ENCODE peak calls at places on chromosomes 13 and 19, in eight cellular contexts. P is A549, I is GM06990, K is activated B cell treated with CpG ODN at 0.5 μM for 24 hours, N is mucosa of descending colon, D is HL-60, B is progenitor cell of endocrine pancreas, C is HepG2. J is an unnamed sample.

GRCh38 chr13:101115762-101116161 is 300.5 kb downstream of the NALCN start:
- DNase-seq in C (no peak), P (no peak), I (no peak), K (no peak), D (no peak), N (no peak), B (no peak), J (no peak)

GRCh38 chr19:21321134-21321533 is 8.1 kb downstream of the ZNF708 start:
- DNase-seq in C (no peak), B (no peak), N (no peak), I (no peak), D (no peak), P (no peak), K (no peak), J (no peak)

GRCh38 chr19:38277969-38278680 is 13.8 kb downstream of the SPINT2 start:
- DNase-seq in N (no peak), C (no peak), I (no peak), D (no peak), K (no peak), B (no peak), P (no peak), J (no peak)

GRCh38 chr13:32829269-32829668 is 187.0 kb upstream of the KL start:
- DNase-seq in I (no peak), B (no peak), D (no peak), P (no peak), K (no peak), C (no peak), N (no peak), J (no peak)

GRCh38 chr13:37868691-37869505 is 674 bp downstream of the TRPC4 start:
- DNase-seq in D (no peak), N (no peak), I (no peak), C (no peak), B (no peak), P (no peak), K (no peak), J (peak; percentile 10)

GRCh38 chr13:114027046-114027760 is 53.3 kb upstream of the C13orf46 start:
- DNase-seq in D (no peak), B (no peak), C (no peak), P (no peak), K (no peak), I (no peak), N (no peak), J (no peak)

GRCh38 chr13:78160793-78161192 is 242.2 kb upstream of the EDNRB start:
- DNase-seq in N (no peak), D (peak; percentile 88), B (no peak), C (no peak), K (no peak), I (no peak), P (no peak), J (peak; percentile 13)

GRCh38 chr13:51243227-51243626 is 21.0 kb downstream of the FAM124A start:
- DNase-seq in P (no peak), K (no peak), I (no peak), C (no peak), D (no peak), B (no peak), N (no peak), J (no peak)

GRCh38 chr13:97574926-97575325 is 141.0 kb downstream of the RAP2A start:
- DNase-seq in B (no peak), C (peak; percentile 38), K (no peak), D (peak; percentile 8), N (peak; percentile 39), I (no peak), P (no peak), J (peak; percentile 26)

GRCh38 chr19:39053276-39054090 is 21.1 kb upstream of the FBXO27 start:
- DNase-seq in I (no peak), B (no peak), N (peak; percentile 70), P (no peak), K (no peak), C (peak; percentile 68), D (no peak), J (no peak)

GRCh38 chr19:2242092-2242537 is 5.5 kb downstream of the SF3A2 start:
- DNase-seq in D (no peak), P (no peak), B (no peak), K (no peak), C (peak; percentile 77), I (no peak), N (no peak), J (no peak)

GRCh38 chr13:44679602-44680001 is 103.5 kb upstream of the TSC22D1 start:
- DNase-seq in B (no peak), C (no peak), N (no peak), K (no peak), P (no peak), I (no peak), D (no peak), J (no peak)

GRCh38 chr13:95684463-95684862 is 7.5 kb downstream of the DNAJC3 start:
- DNase-seq in N (no peak), I (no peak), K (no peak), C (no peak), B (no peak), P (no peak), D (no peak), J (no peak)

GRCh38 chr13:51122868-51123267 is 11.8 kb upstream of the C13orf42 start:
- DNase-seq in N (no peak), D (no peak), I (no peak), P (no peak), K (no peak), B (no peak), C (peak; percentile 91), J (no peak)

GRCh38 chr13:98570929-98571372 is 6.0 kb downstream of the STK24 start:
- DNase-seq in D (no peak), C (peak; percentile 77), B (no peak), N (peak; percentile 61), K (peak; percentile 39), I (peak; percentile 73), P (no peak), J (peak; percentile 81)

GRCh38 chr19:51398096-51398704 is 7.8 kb upstream of the C19orf84 start:
- DNase-seq in N (no peak), B (no peak), C (peak; percentile 40), K (no peak), P (peak; percentile 50), D (peak; percentile 10), I (no peak), J (no peak)

GRCh38 chr13:29936051-29936813 is 85.8 kb upstream of the UBL3 start:
- DNase-seq in I (peak; percentile 10), N (no peak), K (no peak), B (peak; percentile 10), C (no peak), P (no peak), D (peak; percentile 66), J (peak; percentile 27)

GRCh38 chr13:70792121-70792520 is 683.9 kb upstream of the KLHL1 start:
- DNase-seq in B (no peak), N (no peak), I (no peak), P (no peak), D (no peak), K (no peak), C (peak; percentile 5), J (no peak)

GRCh38 chr13:109955598-109955997 is 169.2 kb upstream of the IRS2 start:
- DNase-seq in B (no peak), K (no peak), I (no peak), N (no peak), C (peak; percentile 3), D (no peak), P (no peak), J (no peak)

GRCh38 chr19:44566984-44567383 is 37.5 kb upstream of the CEACAM20 start:
- DNase-seq in C (no peak), D (peak; percentile 45), N (no peak), I (no peak), K (no peak), B (no peak), P (no peak), J (no peak)

GRCh38 chr13:20198781-20199180 is 6.0 kb upstream of the GJB2 start:
- DNase-seq in C (peak; percentile 38), P (no peak), K (no peak), I (no peak), D (no peak), B (no peak), N (peak; percentile 53), J (no peak)

GRCh38 chr19:55657004-55657747 is 2.3 kb downstream of the U2AF2 start:
- DNase-seq in B (no peak), K (no peak), P (no peak), C (no peak), I (no peak), N (no peak), D (peak; percentile 43), J (no peak)

GRCh38 chr19:32878988-32879387 is 9.4 kb upstream of the SLC7A9 start:
- DNase-seq in N (no peak), P (no peak), K (no peak), D (no peak), C (no peak), I (no peak), B (no peak), J (no peak)

DNA sequence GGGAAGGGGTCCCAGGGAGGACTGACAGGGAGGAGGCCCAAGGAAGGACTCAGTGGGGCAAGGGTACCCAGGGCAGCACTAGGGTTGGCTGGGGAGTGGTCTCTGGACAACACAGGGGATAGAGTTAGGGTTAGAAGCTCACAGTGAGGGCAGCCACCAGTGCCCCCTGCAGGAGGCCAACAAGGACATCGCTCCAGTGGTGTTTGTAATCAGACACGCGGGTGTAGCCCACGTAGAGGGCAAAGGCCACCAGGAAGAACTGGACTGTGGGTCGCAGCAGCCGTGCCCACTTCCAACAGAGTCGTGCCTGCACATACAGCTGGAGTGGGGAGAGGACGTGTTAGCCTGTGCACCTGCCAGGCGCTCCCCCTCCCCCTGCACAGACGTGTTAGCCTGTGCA is 9.2 kb downstream of the PLPP2 start:
- DNase-seq in D (no peak), N (no peak), B (no peak), C (no peak), I (no peak), P (no peak), K (no peak), J (peak; percentile 34)
- TF ChIP-seq CTCF in D (no peak), N (no peak), B (peak; percentile 17), C (no peak), I (peak; percentile 8), P (no peak), K (no peak), J (no peak)

DNA sequence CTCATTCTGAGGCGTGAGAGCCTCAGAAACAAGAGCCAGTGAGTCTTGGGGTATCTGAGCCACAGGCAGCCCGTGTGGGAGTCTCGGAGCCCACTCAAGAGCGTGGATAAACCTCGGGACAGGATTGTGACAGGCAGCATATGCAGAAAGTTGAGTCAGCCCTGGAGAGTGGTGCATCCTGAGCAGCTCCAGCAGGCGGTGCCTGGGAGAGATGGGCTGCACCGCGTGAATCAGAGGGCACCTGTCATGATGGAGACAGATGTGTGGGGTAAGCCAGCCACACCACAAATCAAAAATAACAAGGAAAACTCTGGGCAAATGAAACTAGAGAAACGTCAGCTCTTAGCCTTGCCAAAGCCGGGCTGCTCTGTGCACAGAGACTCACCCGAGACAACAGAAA is 30.0 kb upstream of the POP4 start:
- DNase-seq in B (no peak), P (no peak), N (no peak), I (no peak), D (no peak), K (no peak), C (no peak), J (no peak)
- TF ChIP-seq CTCF in B (no peak), P (no peak), N (no peak), I (no peak), D (no peak), K (no peak), C (no peak), J (no peak)

GRCh38 chr13:41200126-41200525 is 5.8 kb upstream of the KBTBD7 start:
- DNase-seq in I (no peak), K (no peak), P (no peak), N (no peak), D (no peak), B (no peak), C (no peak), J (no peak)
- TF ChIP-seq CTCF in I (no peak), K (no peak), P (no peak), N (no peak), D (no peak), B (no peak), C (no peak), J (no peak)

GRCh38 chr19:4534836-4535658 is at the start of gene PLIN5:
- DNase-seq in I (peak; percentile 54), K (peak; percentile 32), C (peak; percentile 80), D (peak; percentile 20), N (peak; percentile 86), B (peak; percentile 74), P (peak; percentile 65), J (peak; percentile 77)
- TF ChIP-seq CTCF in I (peak; percentile 9), K (no peak), C (peak; percentile 32), D (no peak), N (no peak), B (peak; percentile 32), P (no peak), J (no peak)